ENCODE peak calls at places on chromosome X, in six cellular contexts. T is gastrocnemius medialis, O is esophagus squamous epithelium, W is prostate gland, X is cardiac muscle cell, Q is heart left ventricle. F is an unnamed sample. For H3K4me1, the result is how much of the 10 kb centered on the place peaks cover.

GRCh38 chrX:39857780-39858179 is 240.0 kb downstream of the BCOR start:
- DNase-seq in Q (no peak), T (no peak), O (no peak), W (no peak), X (no peak), F (no peak)

GRCh38 chrX:31038585-31039326 is 33.1 kb downstream of the FTHL17 start:
- DNase-seq in O (no peak), X (peak), Q (no peak), T (no peak), W (peak), F (peak)

GRCh38 chrX:13293700-13294099 is 26.2 kb downstream of the ATXN3L start:
- DNase-seq in W (peak), O (no peak), T (no peak), X (no peak), Q (no peak), F (no peak)

GRCh38 chrX:23981222-23981621 is 45.8 kb downstream of the KLHL15 start:
- DNase-seq in T (no peak), W (no peak), X (no peak), Q (no peak), O (no peak), F (no peak)

GRCh38 chrX:37353646-37354045 is 4.5 kb downstream of the PRRG1 start:
- DNase-seq in X (no peak), O (no peak), Q (no peak), W (no peak), T (no peak), F (no peak)

GRCh38 chrX:19725545-19726102 is 161.8 kb downstream of the SH3KBP1 start:
- DNase-seq in Q (no peak), X (peak), T (no peak), O (no peak), W (no peak), F (no peak)

GRCh38 chrX:96611619-96612362 is 72.9 kb upstream of the DIAPH2 start:
- DNase-seq in T (no peak), W (no peak), X (peak), Q (no peak), O (no peak), F (no peak)

GRCh38 chrX:131843996-131844395 is 179.1 kb upstream of the STK26 start:
- DNase-seq in X (no peak), W (no peak), O (no peak), Q (no peak), T (no peak), F (no peak)

GRCh38 chrX:153861733-153862300 is 24.2 kb downstream of the L1CAM start:
- DNase-seq in O (no peak), W (no peak), Q (no peak), T (no peak), X (no peak), F (no peak)

GRCh38 chrX:153921511-153922285 is 4.4 kb downstream of the ARHGAP4 start:
- DNase-seq in Q (no peak), X (no peak), W (no peak), T (no peak), O (no peak), F (no peak)

GRCh38 chrX:85107407-85107806 is 103.7 kb downstream of the APOOL start:
- DNase-seq in Q (no peak), X (no peak), W (no peak), O (no peak), T (no peak), F (no peak)

GRCh38 chrX:40086569-40087335 is 11.0 kb downstream of the BCOR start:
- DNase-seq in O (no peak), X (peak), W (peak), T (no peak), Q (no peak), F (peak)

GRCh38 chrX:70168238-70169188 is 8.8 kb upstream of the DGAT2L6 start:
- DNase-seq in O (no peak), W (no peak), X (peak), Q (no peak), T (no peak), F (peak)

GRCh38 chrX:74465424-74465823 is 44.1 kb downstream of the SLC16A2 start:
- DNase-seq in Q (no peak), X (peak), W (no peak), O (no peak), T (no peak), F (no peak)

GRCh38 chrX:72306085-72306801 is 529 bp upstream of the CITED1 start:
- DNase-seq in W (no peak), O (no peak), Q (no peak), X (no peak), T (no peak), F (peak)

GRCh38 chrX:50470103-50471031 is at the start of gene DGKK:
- DNase-seq in W (no peak), O (no peak), T (no peak), X (no peak), Q (peak), F (peak)

GRCh38 chrX:11541510-11541909 is 124.2 kb downstream of the ARHGAP6 start:
- DNase-seq in O (no peak), W (no peak), T (no peak), X (peak), Q (no peak), F (no peak)

GRCh38 chrX:106220177-106220576 is 52.1 kb downstream of the PWWP3B start:
- DNase-seq in T (no peak), X (peak), W (no peak), O (no peak), Q (no peak), F (no peak)

GRCh38 chrX:85859426-85859825 is 187.9 kb downstream of the CHM start:
- DNase-seq in T (no peak), Q (no peak), X (peak), W (no peak), O (no peak), F (no peak)

GRCh38 chrX:50100188-50100587 is 100.6 kb downstream of the AKAP4 start:
- DNase-seq in Q (no peak), O (no peak), W (no peak), X (no peak), T (no peak), F (peak)

GRCh38 chrX:29841750-29842149 is 373.6 kb upstream of the MAGEB2 start:
- DNase-seq in Q (no peak), X (peak), O (no peak), W (no peak), T (no peak), F (no peak)

GRCh38 chrX:107465932-107466620 is 16.6 kb downstream of the FRMPD3 start:
- DNase-seq in T (no peak), X (no peak), Q (no peak), O (no peak), W (no peak), F (peak)

GRCh38 chrX:9587551-9588096 is 122.8 kb downstream of the TBL1X start:
- DNase-seq in X (no peak), W (no peak), T (no peak), O (no peak), Q (no peak), F (no peak)

GRCh38 chrX:63930140-63930539 is 145.1 kb upstream of the ARHGEF9 start:
- DNase-seq in W (no peak), T (no peak), X (no peak), Q (no peak), O (no peak), F (peak)

GRCh38 chrX:10350991-10351390 is 194.2 kb downstream of the CLCN4 start:
- DNase-seq in X (no peak), Q (no peak), T (no peak), W (no peak), O (no peak), F (no peak)

GRCh38 chrX:152663086-152663485 is 25.4 kb downstream of the GABRQ start:
- DNase-seq in Q (no peak), W (no peak), O (no peak), T (no peak), X (no peak), F (no peak)

GRCh38 chrX:153926863-153927685 is 1.0 kb upstream of the ARHGAP4 start:
- DNase-seq in T (no peak), O (peak), Q (peak), X (peak), W (no peak), F (no peak)

GRCh38 chrX:72131317-72132294 is at the start of gene RTL5:
- DNase-seq in X (peak), T (peak), Q (peak), O (no peak), W (peak), F (peak)

GRCh38 chrX:22559506-22559905 is 286.8 kb downstream of the CBLL2 start:
- DNase-seq in W (no peak), Q (no peak), O (no peak), X (no peak), T (no peak), F (no peak)

GRCh38 chrX:15947648-15948317 is 93.2 kb upstream of the AP1S2 start:
- DNase-seq in Q (no peak), O (no peak), T (no peak), W (no peak), X (peak), F (peak)

GRCh38 chrX:100797359-100797758 is 22.8 kb upstream of the CSTF2 start:
- DNase-seq in W (no peak), X (no peak), Q (no peak), T (no peak), O (no peak), F (no peak)

GRCh38 chrX:53481093-53481492 is 46.9 kb upstream of the HSD17B10 start:
- DNase-seq in W (no peak), Q (no peak), X (no peak), O (no peak), T (no peak), F (peak)

GRCh38 chrX:35890699-35891098 is 28.8 kb upstream of the CFAP47 start:
- DNase-seq in T (no peak), Q (no peak), O (no peak), X (peak), W (peak), F (peak)
- TF ChIP-seq CTCF in T (peak), Q (peak), O (peak), X (peak), W (peak), F (peak)

DNA sequence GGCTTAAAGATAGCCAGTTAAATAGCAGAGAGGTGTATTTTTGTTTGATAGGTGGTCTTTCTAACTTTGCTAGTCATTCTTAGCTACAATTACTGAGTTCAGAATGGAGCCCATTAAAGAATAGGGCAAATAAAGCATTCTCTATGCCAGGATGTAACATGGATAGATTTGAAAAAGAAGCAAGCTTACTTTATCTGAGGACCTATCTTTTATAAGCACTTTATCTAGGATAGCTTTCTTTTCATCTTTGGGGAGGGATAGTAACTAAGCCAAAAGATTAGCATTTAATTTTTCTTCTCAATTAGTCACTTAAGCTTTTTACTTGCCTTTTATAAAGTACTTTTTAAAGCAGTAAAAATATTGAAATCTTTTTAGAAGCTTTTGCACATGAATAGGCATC is 1148.0 kb upstream of the DIAPH2 start:
- DNase-seq in X (no peak), O (no peak), W (no peak), Q (no peak), T (no peak), F (no peak)
- H3K4me1 ChIP-seq in X (under half), O (under half), W (under half), Q (under half), T (under half), F (under half)

DNA sequence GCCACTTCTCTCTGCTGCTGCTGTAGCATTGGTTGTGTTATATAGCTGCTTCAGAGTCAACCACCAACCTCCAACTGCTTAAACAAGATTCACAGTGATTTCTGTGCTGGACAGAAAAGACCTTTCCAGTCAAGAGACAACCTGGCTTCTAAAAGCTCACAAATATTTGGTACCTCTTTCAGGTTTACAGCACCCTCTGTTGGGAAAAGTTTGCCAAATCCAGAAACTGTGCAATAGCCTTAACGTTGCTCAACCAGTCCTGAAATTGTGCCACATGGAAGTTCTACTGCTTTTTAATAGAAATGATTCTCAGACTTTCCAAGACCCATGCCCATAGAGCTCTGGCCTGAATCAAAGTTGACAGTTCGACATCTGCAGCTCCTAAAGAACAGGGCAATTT is 842.1 kb upstream of the HTR2C start:
- DNase-seq in W (peak), O (no peak), T (no peak), Q (no peak), X (peak), F (peak)
- TF ChIP-seq CTCF in W (no peak), O (no peak), T (no peak), Q (no peak), X (peak), F (peak)

DNA sequence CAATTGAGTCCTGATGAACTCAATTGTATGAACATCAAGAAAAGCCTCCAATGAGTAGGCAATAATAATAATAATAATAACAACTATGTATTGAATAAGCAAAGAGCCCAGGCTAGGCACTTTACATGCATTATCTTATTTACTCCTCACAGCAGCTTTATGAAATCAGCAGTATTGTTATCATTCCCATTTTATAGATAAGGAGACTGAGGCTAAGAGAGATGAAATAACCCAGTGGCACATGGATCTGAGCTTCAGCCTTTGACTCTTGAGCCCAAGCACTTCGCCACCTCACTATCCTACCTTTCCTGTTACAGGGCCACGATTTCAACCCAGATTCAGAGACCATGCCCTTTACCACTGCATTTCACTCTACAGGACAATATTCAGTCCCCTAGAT is 3.2 kb downstream of the RAB33A start:
- DNase-seq in X (no peak), W (no peak), O (no peak), Q (no peak), T (no peak), F (no peak)
- H3K4me1 ChIP-seq in X (under half), W (under half), O (under half), Q (under half), T (under half), F (under half)

DNA sequence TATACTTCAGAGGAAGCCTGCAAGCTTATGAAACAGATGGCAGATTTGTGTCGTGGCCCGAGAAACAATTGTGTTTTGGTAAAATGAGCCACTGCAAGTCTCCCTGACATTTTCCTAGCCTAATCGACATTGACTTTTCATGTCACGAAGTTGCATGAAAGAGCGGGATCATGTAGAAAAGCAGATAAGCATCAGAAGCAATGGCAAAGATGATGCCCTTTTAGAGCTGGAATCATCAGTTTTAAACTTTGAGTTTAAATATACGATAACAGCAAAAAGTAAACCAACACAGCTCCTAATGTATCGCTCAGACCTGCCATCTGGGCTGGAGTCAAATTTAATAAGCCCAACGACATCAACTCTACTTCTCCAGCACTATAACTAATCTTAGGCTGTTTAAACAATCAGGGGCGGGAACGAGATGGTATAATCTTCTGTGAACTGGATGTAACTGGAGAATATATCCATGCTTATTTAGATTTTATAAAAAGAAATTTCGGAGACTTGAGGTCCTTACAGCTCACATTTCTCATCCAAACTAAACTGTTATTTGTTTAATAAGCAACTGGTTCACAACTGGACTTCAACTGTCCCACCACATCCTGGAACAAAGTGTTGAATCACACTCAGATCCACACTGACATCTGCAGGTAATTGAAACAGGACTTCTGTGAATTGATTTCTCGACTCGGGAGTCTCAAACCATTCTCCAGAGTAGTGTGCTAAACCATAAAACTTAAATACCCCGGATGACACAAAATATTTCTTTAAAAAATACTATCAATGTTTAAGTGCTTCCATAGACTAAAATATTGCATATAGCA is 95.1 kb upstream of the PLAC1 start:
- DNase-seq in Q (no peak), X (peak), T (no peak), O (no peak), W (no peak), F (no peak)
- TF ChIP-seq CTCF in Q (peak), X (peak), T (peak), O (no peak), W (no peak), F (no peak)

GRCh38 chrX:18255059-18255458 is 34.4 kb upstream of the BEND2 start:
- DNase-seq in W (no peak), Q (no peak), X (no peak), T (no peak), O (no peak), F (no peak)
- H3K4me1 ChIP-seq in W (under half), Q (under half), X (under half), T (under half), O (under half), F (under half)